ENCODE peak calls at places on chromosomes 5 and 9, in five cellular contexts. One of them, this sample, is unnamed. For H3K4me1, the result is how much of the 10 kb centered on the place peaks cover.

GRCh38 chr5:40584054-40584453 is 95.7 kb upstream of the PTGER4 start:
- DNase-seq in ovary: no peak
- DNase-seq in effector memory CD4-positive, alpha-beta T cell: no peak
- DNase-seq in uterus: no peak
- DNase-seq in aorta: no peak
- DNase-seq in this sample: no peak

GRCh38 chr5:88881566-88881965 is 1.4 kb downstream of the MEF2C start:
- DNase-seq in ovary: no peak
- DNase-seq in effector memory CD4-positive, alpha-beta T cell: no peak
- DNase-seq in aorta: no peak
- DNase-seq in uterus: no peak
- DNase-seq in this sample: peak

GRCh38 chr9:33017283-33018041 is 7.6 kb upstream of the DNAJA1 start:
- DNase-seq in uterus: no peak
- DNase-seq in ovary: no peak
- DNase-seq in effector memory CD4-positive, alpha-beta T cell: no peak
- DNase-seq in aorta: no peak
- DNase-seq in this sample: no peak

GRCh38 chr9:133499130-133499891 is 20.4 kb upstream of the SLC2A6 start:
- DNase-seq in effector memory CD4-positive, alpha-beta T cell: no peak
- DNase-seq in ovary: no peak
- DNase-seq in uterus: no peak
- DNase-seq in aorta: no peak
- DNase-seq in this sample: no peak

GRCh38 chr9:80707120-80707519 is 982.2 kb downstream of the TLE1 start:
- DNase-seq in effector memory CD4-positive, alpha-beta T cell: no peak
- DNase-seq in aorta: no peak
- DNase-seq in uterus: no peak
- DNase-seq in ovary: no peak
- DNase-seq in this sample: no peak

GRCh38 chr5:66596791-66597757 is 881 bp downstream of the MAST4 start:
- DNase-seq in ovary: peak
- DNase-seq in effector memory CD4-positive, alpha-beta T cell: no peak
- DNase-seq in uterus: peak
- DNase-seq in aorta: peak
- DNase-seq in this sample: peak

GRCh38 chr9:133384736-133385321 is 8.7 kb downstream of the STKLD1 start:
- DNase-seq in uterus: no peak
- DNase-seq in effector memory CD4-positive, alpha-beta T cell: no peak
- DNase-seq in ovary: no peak
- DNase-seq in aorta: no peak
- DNase-seq in this sample: no peak

GRCh38 chr5:170752257-170753215 is 31.0 kb upstream of the GABRP start:
- DNase-seq in ovary: no peak
- DNase-seq in aorta: no peak
- DNase-seq in uterus: no peak
- DNase-seq in effector memory CD4-positive, alpha-beta T cell: no peak
- DNase-seq in this sample: no peak

GRCh38 chr5:10333154-10334006 is 20.1 kb upstream of the MARCHF6 start:
- DNase-seq in effector memory CD4-positive, alpha-beta T cell: no peak
- DNase-seq in aorta: peak
- DNase-seq in ovary: peak
- DNase-seq in uterus: no peak
- DNase-seq in this sample: no peak

GRCh38 chr5:10161778-10162177 is 87.9 kb downstream of the ATPSCKMT start:
- DNase-seq in effector memory CD4-positive, alpha-beta T cell: no peak
- DNase-seq in aorta: no peak
- DNase-seq in ovary: no peak
- DNase-seq in uterus: no peak
- DNase-seq in this sample: no peak

GRCh38 chr5:135230326-135230925 is 168.6 kb downstream of the MACROH2A1 start:
- DNase-seq in ovary: no peak
- DNase-seq in uterus: peak
- DNase-seq in effector memory CD4-positive, alpha-beta T cell: no peak
- DNase-seq in aorta: peak
- DNase-seq in this sample: peak

GRCh38 chr5:142385194-142385593 is 60.4 kb upstream of the SPRY4 start:
- DNase-seq in aorta: no peak
- DNase-seq in uterus: no peak
- DNase-seq in ovary: no peak
- DNase-seq in effector memory CD4-positive, alpha-beta T cell: no peak
- DNase-seq in this sample: no peak

GRCh38 chr9:96048116-96048953 is 172.8 kb downstream of the ERCC6L2 start:
- DNase-seq in effector memory CD4-positive, alpha-beta T cell: no peak
- DNase-seq in aorta: peak
- DNase-seq in uterus: no peak
- DNase-seq in ovary: no peak
- DNase-seq in this sample: no peak

GRCh38 chr5:31707294-31707693 is 68.4 kb downstream of the PDZD2 start:
- DNase-seq in aorta: no peak
- DNase-seq in effector memory CD4-positive, alpha-beta T cell: no peak
- DNase-seq in uterus: no peak
- DNase-seq in ovary: no peak
- DNase-seq in this sample: no peak

GRCh38 chr5:154830219-154830595 is 20.2 kb downstream of the FAXDC2 start:
- DNase-seq in aorta: no peak
- DNase-seq in effector memory CD4-positive, alpha-beta T cell: no peak
- DNase-seq in uterus: no peak
- DNase-seq in ovary: no peak
- DNase-seq in this sample: no peak

GRCh38 chr5:157591766-157592165 is 16.2 kb upstream of the ADAM19 start:
- DNase-seq in ovary: no peak
- DNase-seq in effector memory CD4-positive, alpha-beta T cell: no peak
- DNase-seq in uterus: no peak
- DNase-seq in aorta: no peak
- DNase-seq in this sample: no peak

GRCh38 chr5:72032769-72033168 is 74.5 kb upstream of the MAP1B start:
- DNase-seq in effector memory CD4-positive, alpha-beta T cell: no peak
- DNase-seq in aorta: no peak
- DNase-seq in uterus: no peak
- DNase-seq in ovary: no peak
- DNase-seq in this sample: no peak

GRCh38 chr9:137604345-137605145 is 941 bp upstream of the ARRDC1 start:
- DNase-seq in effector memory CD4-positive, alpha-beta T cell: no peak
- DNase-seq in ovary: no peak
- DNase-seq in aorta: peak
- DNase-seq in uterus: peak
- DNase-seq in this sample: no peak

GRCh38 chr5:41871866-41872265 is 1.6 kb upstream of the OXCT1 start:
- DNase-seq in effector memory CD4-positive, alpha-beta T cell: no peak
- DNase-seq in ovary: no peak
- DNase-seq in aorta: peak
- DNase-seq in uterus: peak
- DNase-seq in this sample: no peak

GRCh38 chr5:179805529-179806249 is 977 bp downstream of the MGAT4B start:
- DNase-seq in uterus: peak
- DNase-seq in aorta: peak
- DNase-seq in ovary: peak
- DNase-seq in effector memory CD4-positive, alpha-beta T cell: no peak
- DNase-seq in this sample: peak

GRCh38 chr5:134252671-134253070 is 26.8 kb upstream of the PPP2CA start:
- DNase-seq in effector memory CD4-positive, alpha-beta T cell: no peak
- DNase-seq in aorta: no peak
- DNase-seq in ovary: no peak
- DNase-seq in uterus: no peak
- DNase-seq in this sample: no peak

GRCh38 chr9:73780916-73781315 is 629.3 kb downstream of the ANXA1 start:
- DNase-seq in ovary: no peak
- DNase-seq in uterus: no peak
- DNase-seq in aorta: no peak
- DNase-seq in effector memory CD4-positive, alpha-beta T cell: no peak
- DNase-seq in this sample: no peak

GRCh38 chr9:109815366-109815947 is 35.5 kb downstream of the PALM2AKAP2 start:
- DNase-seq in effector memory CD4-positive, alpha-beta T cell: no peak
- DNase-seq in ovary: no peak
- DNase-seq in aorta: no peak
- DNase-seq in uterus: no peak
- DNase-seq in this sample: no peak

GRCh38 chr5:154823605-154824004 is 26.8 kb downstream of the FAXDC2 start:
- DNase-seq in effector memory CD4-positive, alpha-beta T cell: no peak
- DNase-seq in ovary: no peak
- DNase-seq in uterus: no peak
- DNase-seq in aorta: no peak
- DNase-seq in this sample: no peak

GRCh38 chr9:69019808-69020207 is 5.9 kb upstream of the PRKACG start:
- DNase-seq in ovary: no peak
- DNase-seq in uterus: no peak
- DNase-seq in effector memory CD4-positive, alpha-beta T cell: no peak
- DNase-seq in aorta: no peak
- DNase-seq in this sample: no peak

GRCh38 chr9:134065720-134066419 is 2.0 kb downstream of the BRD3 start:
- DNase-seq in aorta: peak
- DNase-seq in ovary: peak
- DNase-seq in uterus: no peak
- DNase-seq in effector memory CD4-positive, alpha-beta T cell: peak
- DNase-seq in this sample: peak

GRCh38 chr5:6472792-6473191 is 24.1 kb downstream of the UBE2QL1 start:
- DNase-seq in aorta: no peak
- DNase-seq in effector memory CD4-positive, alpha-beta T cell: no peak
- DNase-seq in ovary: no peak
- DNase-seq in uterus: no peak
- DNase-seq in this sample: no peak

GRCh38 chr5:133371371-133372155 is 240.8 kb downstream of the FSTL4 start:
- DNase-seq in aorta: no peak
- DNase-seq in uterus: no peak
- DNase-seq in effector memory CD4-positive, alpha-beta T cell: no peak
- DNase-seq in ovary: no peak
- DNase-seq in this sample: no peak

DNA sequence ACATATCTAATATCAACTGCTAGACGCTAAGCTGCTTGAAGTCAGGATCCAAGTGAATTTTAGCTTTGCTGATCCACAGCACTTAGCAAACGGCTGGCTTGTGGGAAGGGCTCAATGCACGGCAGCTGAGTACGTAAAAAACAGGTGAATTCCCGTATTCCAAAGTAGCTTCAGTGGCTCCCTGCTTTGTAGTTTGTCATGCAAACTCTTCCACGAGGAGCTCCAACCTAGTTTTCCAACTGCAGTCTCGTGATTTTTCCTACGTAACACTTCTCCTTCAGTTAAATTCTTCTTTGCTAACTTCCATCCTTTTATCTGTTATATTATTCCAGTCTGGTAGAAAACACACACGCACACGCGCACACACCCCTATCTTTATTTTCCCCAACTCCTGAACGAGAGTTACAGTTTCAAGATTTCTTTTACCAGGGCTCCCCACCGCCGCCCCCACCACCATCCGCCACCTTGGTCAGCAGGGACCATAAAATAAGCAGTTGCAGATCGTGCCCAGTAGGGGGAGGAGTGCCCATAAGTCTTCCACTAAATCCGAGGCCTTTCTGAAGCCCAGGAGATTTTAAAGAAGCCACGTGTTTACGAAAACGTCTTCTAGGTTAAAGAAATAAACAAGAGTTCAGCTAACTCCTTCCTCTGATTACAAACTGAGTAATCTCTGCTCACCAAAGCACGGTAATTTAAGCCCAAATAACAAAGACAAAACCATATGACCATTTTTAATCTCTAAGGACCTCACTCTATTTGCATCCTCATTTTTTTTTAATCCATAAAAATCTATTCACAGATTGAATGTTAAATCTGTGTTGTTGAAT is 34.8 kb upstream of the TRIO start:
- DNase-seq in uterus: peak
- DNase-seq in ovary: peak
- DNase-seq in effector memory CD4-positive, alpha-beta T cell: no peak
- DNase-seq in aorta: peak
- DNase-seq in this sample: peak
- H3K4me3 ChIP-seq in uterus: peak
- H3K4me3 ChIP-seq in ovary: peak
- H3K4me3 ChIP-seq in effector memory CD4-positive, alpha-beta T cell: no peak
- H3K4me3 ChIP-seq in aorta: peak
- H3K4me3 ChIP-seq in this sample: no peak

GRCh38 chr9:88690628-88691027 is 155.7 kb downstream of the NXNL2 start:
- DNase-seq in aorta: no peak
- DNase-seq in uterus: no peak
- DNase-seq in ovary: no peak
- DNase-seq in effector memory CD4-positive, alpha-beta T cell: no peak
- DNase-seq in this sample: no peak
- H3K4me1 ChIP-seq in aorta: under half
- H3K4me1 ChIP-seq in uterus: under half
- H3K4me1 ChIP-seq in ovary: under half
- H3K4me1 ChIP-seq in effector memory CD4-positive, alpha-beta T cell: under half
- H3K4me1 ChIP-seq in this sample: under half

DNA sequence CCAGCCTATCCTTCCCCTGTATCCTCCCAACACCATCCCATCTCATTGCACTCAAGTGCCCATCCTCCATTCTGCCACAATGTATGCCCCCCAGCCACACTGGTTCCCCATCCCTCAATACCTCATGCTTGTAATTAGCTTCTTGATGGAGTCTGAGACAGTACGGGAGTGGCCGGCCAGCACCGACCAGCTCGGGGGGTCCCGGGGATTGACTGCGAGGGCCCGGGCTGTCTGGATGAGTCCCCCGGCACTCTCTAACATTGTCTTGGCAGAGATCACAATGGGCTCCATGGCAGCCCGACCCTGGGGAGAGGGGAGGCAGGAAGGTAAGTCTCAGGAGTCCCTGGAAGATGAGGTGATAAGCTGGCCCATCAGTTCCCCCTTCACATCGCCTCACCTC is 17.2 kb upstream of the TPM2 start:
- DNase-seq in ovary: no peak
- DNase-seq in aorta: no peak
- DNase-seq in effector memory CD4-positive, alpha-beta T cell: no peak
- DNase-seq in uterus: no peak
- DNase-seq in this sample: no peak
- H3K27ac ChIP-seq in ovary: no peak
- H3K27ac ChIP-seq in aorta: no peak
- H3K27ac ChIP-seq in effector memory CD4-positive, alpha-beta T cell: no peak
- H3K27ac ChIP-seq in uterus: no peak
- H3K27ac ChIP-seq in this sample: no peak

GRCh38 chr5:81850494-81850893 is 99.6 kb upstream of the SSBP2 start:
- DNase-seq in effector memory CD4-positive, alpha-beta T cell: no peak
- DNase-seq in aorta: no peak
- DNase-seq in uterus: peak
- DNase-seq in ovary: peak
- DNase-seq in this sample: no peak

GRCh38 chr5:81849769-81850367 is 99.0 kb upstream of the SSBP2 start:
- DNase-seq in ovary: no peak
- DNase-seq in aorta: no peak
- DNase-seq in effector memory CD4-positive, alpha-beta T cell: no peak
- DNase-seq in uterus: no peak
- DNase-seq in this sample: no peak

GRCh38 chr5:81852277-81853004 is 101.5 kb upstream of the SSBP2 start:
- DNase-seq in effector memory CD4-positive, alpha-beta T cell: no peak
- DNase-seq in uterus: peak
- DNase-seq in ovary: peak
- DNase-seq in aorta: peak
- DNase-seq in this sample: peak

GRCh38 chr5:81851481-81852178 is 100.7 kb upstream of the SSBP2 start:
- DNase-seq in aorta: peak
- DNase-seq in uterus: peak
- DNase-seq in ovary: peak
- DNase-seq in effector memory CD4-positive, alpha-beta T cell: peak
- DNase-seq in this sample: peak

DNA sequence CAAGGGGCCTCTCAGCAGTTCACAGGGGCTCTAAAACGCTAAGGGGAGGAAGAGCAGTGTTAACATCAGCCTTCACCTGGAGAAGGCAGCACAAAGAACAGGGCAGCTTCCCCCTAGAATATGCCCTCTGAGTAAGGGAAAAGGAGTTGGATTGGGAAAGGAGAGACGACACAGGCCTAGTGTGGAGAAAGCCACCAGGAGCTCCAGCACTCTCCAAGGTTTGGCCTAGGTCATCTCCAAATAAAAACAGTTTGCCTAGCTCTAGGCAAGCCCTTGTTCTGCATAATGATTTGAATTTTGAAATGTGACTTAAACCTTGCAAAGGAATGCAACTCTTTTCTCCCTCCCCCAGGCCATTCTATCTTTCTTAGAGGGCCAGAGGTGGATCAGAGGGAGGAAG is 100.0 kb upstream of the SSBP2 start:
- DNase-seq in effector memory CD4-positive, alpha-beta T cell: no peak
- DNase-seq in ovary: no peak
- DNase-seq in uterus: no peak
- DNase-seq in aorta: no peak
- DNase-seq in this sample: no peak
- H3K4me3 ChIP-seq in effector memory CD4-positive, alpha-beta T cell: peak
- H3K4me3 ChIP-seq in ovary: peak
- H3K4me3 ChIP-seq in uterus: peak
- H3K4me3 ChIP-seq in aorta: no peak
- H3K4me3 ChIP-seq in this sample: peak